ENCODE peak calls at places on chromosome 2, in five cellular contexts. B is HFFc6, C is IMR-90, G is vagina, N is cardiac fibroblast. K is an unnamed sample.

GRCh38 chr2:147006724-147007123 is 838.1 kb upstream of the ACVR2A start:
- DNase-seq in B (no peak), G (no peak), N (peak), C (no peak), K (no peak)

GRCh38 chr2:74440005-74440377 is 1.7 kb downstream of the RTKN start:
- DNase-seq in G (no peak), B (peak), C (peak), N (peak), K (no peak)

GRCh38 chr2:176999331-176999730 is 213.3 kb upstream of the HNRNPA3 start:
- DNase-seq in N (peak), B (no peak), C (peak), G (no peak), K (peak)

GRCh38 chr2:76953733-76954347 is 568.3 kb downstream of the LRRTM4 start:
- DNase-seq in G (no peak), B (no peak), C (peak), N (peak), K (peak)

GRCh38 chr2:60984717-60985116 is 32.8 kb upstream of the PEX13 start:
- DNase-seq in C (no peak), G (no peak), B (no peak), N (no peak), K (no peak)

GRCh38 chr2:95232232-95232631 is 24.9 kb downstream of the ZNF892 start:
- DNase-seq in N (no peak), C (no peak), B (no peak), G (no peak), K (no peak)

GRCh38 chr2:239189711-239190131 is 211.1 kb downstream of the HDAC4 start:
- DNase-seq in G (no peak), C (no peak), B (no peak), N (no peak), K (no peak)

GRCh38 chr2:175832886-175833285 is 169.2 kb downstream of the LNPK start:
- DNase-seq in B (no peak), C (no peak), N (no peak), G (no peak), K (no peak)

GRCh38 chr2:232937278-232937906 is 67.3 kb downstream of the SNORC start:
- DNase-seq in B (peak), G (no peak), C (peak), N (peak), K (peak)

GRCh38 chr2:96869281-96869823 is 528 bp downstream of the SEMA4C start:
- DNase-seq in N (peak), G (no peak), B (peak), C (peak), K (peak)

GRCh38 chr2:134173338-134174016 is 80.4 kb upstream of the MGAT5 start:
- DNase-seq in C (no peak), N (no peak), G (no peak), B (no peak), K (peak)

GRCh38 chr2:30981101-30981500 is 157.1 kb downstream of the GALNT14 start:
- DNase-seq in N (peak), B (no peak), G (no peak), C (no peak), K (no peak)

GRCh38 chr2:30981519-30981918 is 156.7 kb downstream of the GALNT14 start:
- DNase-seq in B (no peak), C (no peak), G (no peak), N (peak), K (no peak)

GRCh38 chr2:30978854-30979253 is 159.4 kb downstream of the GALNT14 start:
- DNase-seq in C (no peak), G (no peak), B (no peak), N (no peak), K (no peak)

GRCh38 chr2:30978044-30978443 is 160.2 kb downstream of the GALNT14 start:
- DNase-seq in C (no peak), B (no peak), G (no peak), N (no peak), K (no peak)

DNA sequence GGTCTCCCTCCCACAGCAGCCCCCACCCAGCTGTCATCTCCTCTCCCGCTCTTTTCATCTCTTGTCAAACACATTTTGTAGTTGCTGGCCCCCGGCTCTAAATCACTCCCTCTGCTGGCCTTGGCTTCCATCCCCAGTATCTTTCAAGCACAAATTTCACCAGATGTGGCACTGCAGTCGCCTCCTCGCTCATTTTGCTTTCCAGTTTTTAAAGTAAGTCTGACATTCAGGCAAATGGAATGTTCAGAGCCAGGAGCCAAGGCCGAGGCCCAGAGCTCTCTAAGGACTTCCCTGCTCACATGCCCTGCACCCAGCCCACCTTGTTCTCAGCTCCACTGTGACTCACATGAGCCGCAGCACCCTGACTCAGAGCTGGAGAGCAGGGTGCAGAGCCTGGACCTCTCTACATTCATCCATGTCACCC is 158.4 kb downstream of the GALNT14 start:
- DNase-seq in G (no peak), N (peak), B (peak), C (peak), K (peak)
- TF ChIP-seq CTCF in G (no peak), N (no peak), B (peak), C (no peak), K (peak)

DNA sequence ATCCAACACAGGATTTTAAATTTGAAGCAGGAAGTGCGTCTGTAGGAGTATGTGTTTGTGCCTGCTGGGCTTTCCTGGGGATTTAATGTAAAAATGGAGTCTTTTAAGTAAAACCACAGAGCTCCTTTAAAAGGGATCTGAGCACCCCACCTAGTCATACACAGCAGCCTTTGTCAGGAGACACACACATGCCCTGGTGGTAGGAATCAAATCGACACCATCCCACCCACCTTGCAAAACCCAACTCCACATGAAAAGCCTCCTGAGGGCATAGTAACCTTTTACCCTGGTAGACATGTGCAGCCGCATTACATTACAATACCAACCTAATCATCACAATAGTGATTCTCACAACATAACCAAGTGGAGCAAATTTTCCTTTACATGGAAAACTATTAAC is 29.0 kb downstream of the UXS1 start:
- DNase-seq in B (no peak), N (no peak), C (no peak), G (no peak), K (no peak)
- TF ChIP-seq CTCF in B (no peak), N (no peak), C (no peak), G (no peak), K (no peak)

GRCh38 chr2:10188211-10188610 is 65.7 kb downstream of the RRM2 start:
- DNase-seq in G (no peak), B (peak), N (peak), C (peak), K (peak)
- TF ChIP-seq CTCF in G (no peak), B (peak), N (peak), C (peak), K (peak)

DNA sequence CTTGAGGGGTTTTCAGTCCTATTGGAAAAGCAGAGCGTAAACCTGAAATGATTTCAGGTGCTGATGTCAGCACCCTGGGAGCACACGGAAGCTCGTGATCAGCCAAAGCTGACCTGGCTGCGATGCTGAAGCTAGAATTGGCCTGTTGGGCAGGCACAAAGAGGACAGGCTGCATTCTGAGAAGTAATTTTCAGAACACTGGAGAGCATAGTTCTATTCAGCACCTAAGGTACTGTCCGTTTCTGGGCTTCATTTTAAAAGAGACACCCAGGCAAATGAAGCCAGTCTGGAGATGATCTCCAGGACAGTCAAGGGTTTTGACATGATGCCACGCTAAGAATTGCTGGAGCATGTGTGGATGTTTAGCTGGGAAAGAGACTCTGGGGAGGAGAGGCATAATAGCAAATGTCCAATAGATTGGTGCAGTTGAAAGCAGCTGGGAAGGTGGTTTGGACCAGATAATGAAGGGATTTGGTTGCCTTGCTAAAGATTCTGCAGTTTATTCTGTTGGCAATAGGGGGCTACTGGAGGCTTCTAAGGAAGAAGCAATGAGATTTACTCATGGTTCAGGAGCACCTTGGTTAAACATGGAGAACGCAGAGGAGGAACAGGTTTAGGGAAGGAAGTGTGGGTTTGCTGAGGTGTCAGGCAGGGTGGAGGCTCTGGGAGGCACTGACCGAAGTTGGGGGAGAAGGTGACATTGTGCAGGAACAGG is 86.6 kb downstream of the ACOXL start:
- DNase-seq in C (no peak), N (no peak), B (no peak), G (no peak), K (no peak)
- TF ChIP-seq CTCF in C (no peak), N (peak), B (no peak), G (no peak), K (no peak)

K was measured in MCF 10A.